ENCODE peak calls at places on chromosome 21, in seven cellular contexts. One of them, this sample, is unnamed.

GRCh38 chr21:32329331-32329730 is 30.7 kb downstream of the MRAP start:
- DNase-seq in brain microvascular endothelial cell: no peak
- DNase-seq in CD8-positive, alpha-beta T cell: no peak
- DNase-seq in adrenal gland: peak
- DNase-seq in prostate gland: no peak
- DNase-seq in activated B cell treated with CpG ODN at 0.5 μM for 24 hours: no peak
- DNase-seq in GM20000: no peak
- DNase-seq in this sample: no peak

GRCh38 chr21:17679002-17679600 is 66.4 kb upstream of the BTG3 start:
- DNase-seq in CD8-positive, alpha-beta T cell: no peak
- DNase-seq in activated B cell treated with CpG ODN at 0.5 μM for 24 hours: no peak
- DNase-seq in brain microvascular endothelial cell: peak
- DNase-seq in prostate gland: peak
- DNase-seq in adrenal gland: no peak
- DNase-seq in GM20000: peak
- DNase-seq in this sample: no peak

GRCh38 chr21:38219049-38219628 is 37.7 kb upstream of the KCNJ15 start:
- DNase-seq in GM20000: peak
- DNase-seq in CD8-positive, alpha-beta T cell: peak
- DNase-seq in activated B cell treated with CpG ODN at 0.5 μM for 24 hours: no peak
- DNase-seq in brain microvascular endothelial cell: peak
- DNase-seq in prostate gland: peak
- DNase-seq in adrenal gland: peak
- DNase-seq in this sample: peak

GRCh38 chr21:17454315-17455027 is 58.4 kb upstream of the CXADR start:
- DNase-seq in CD8-positive, alpha-beta T cell: no peak
- DNase-seq in brain microvascular endothelial cell: peak
- DNase-seq in prostate gland: no peak
- DNase-seq in adrenal gland: peak
- DNase-seq in activated B cell treated with CpG ODN at 0.5 μM for 24 hours: no peak
- DNase-seq in GM20000: peak
- DNase-seq in this sample: no peak

GRCh38 chr21:44326716-44327602 is 12.2 kb downstream of the CFAP410 start:
- DNase-seq in adrenal gland: no peak
- DNase-seq in activated B cell treated with CpG ODN at 0.5 μM for 24 hours: no peak
- DNase-seq in prostate gland: no peak
- DNase-seq in CD8-positive, alpha-beta T cell: no peak
- DNase-seq in brain microvascular endothelial cell: no peak
- DNase-seq in GM20000: no peak
- DNase-seq in this sample: no peak

GRCh38 chr21:46091118-46091517 is 6.8 kb upstream of the COL6A2 start:
- DNase-seq in activated B cell treated with CpG ODN at 0.5 μM for 24 hours: no peak
- DNase-seq in brain microvascular endothelial cell: no peak
- DNase-seq in GM20000: no peak
- DNase-seq in adrenal gland: no peak
- DNase-seq in CD8-positive, alpha-beta T cell: no peak
- DNase-seq in prostate gland: no peak
- DNase-seq in this sample: no peak

GRCh38 chr21:39319251-39319756 is 5.9 kb upstream of the BRWD1 start:
- DNase-seq in adrenal gland: peak
- DNase-seq in CD8-positive, alpha-beta T cell: no peak
- DNase-seq in GM20000: no peak
- DNase-seq in brain microvascular endothelial cell: no peak
- DNase-seq in prostate gland: no peak
- DNase-seq in activated B cell treated with CpG ODN at 0.5 μM for 24 hours: no peak
- DNase-seq in this sample: no peak

GRCh38 chr21:14962217-14962616 is 102.6 kb downstream of the NRIP1 start:
- DNase-seq in activated B cell treated with CpG ODN at 0.5 μM for 24 hours: no peak
- DNase-seq in prostate gland: no peak
- DNase-seq in adrenal gland: no peak
- DNase-seq in CD8-positive, alpha-beta T cell: no peak
- DNase-seq in GM20000: no peak
- DNase-seq in brain microvascular endothelial cell: no peak
- DNase-seq in this sample: no peak

GRCh38 chr21:44375281-44375651 is 21.8 kb downstream of the TRPM2 start:
- DNase-seq in brain microvascular endothelial cell: no peak
- DNase-seq in adrenal gland: peak
- DNase-seq in GM20000: no peak
- DNase-seq in CD8-positive, alpha-beta T cell: peak
- DNase-seq in prostate gland: no peak
- DNase-seq in activated B cell treated with CpG ODN at 0.5 μM for 24 hours: no peak
- DNase-seq in this sample: peak

GRCh38 chr21:43727571-43728466 is 8.9 kb downstream of the PDXK start:
- DNase-seq in prostate gland: no peak
- DNase-seq in GM20000: no peak
- DNase-seq in adrenal gland: peak
- DNase-seq in CD8-positive, alpha-beta T cell: no peak
- DNase-seq in brain microvascular endothelial cell: no peak
- DNase-seq in activated B cell treated with CpG ODN at 0.5 μM for 24 hours: no peak
- DNase-seq in this sample: no peak

GRCh38 chr21:45256912-45257672 is 30.6 kb downstream of the POFUT2 start:
- DNase-seq in GM20000: peak
- DNase-seq in prostate gland: no peak
- DNase-seq in CD8-positive, alpha-beta T cell: no peak
- DNase-seq in brain microvascular endothelial cell: no peak
- DNase-seq in adrenal gland: no peak
- DNase-seq in activated B cell treated with CpG ODN at 0.5 μM for 24 hours: peak
- DNase-seq in this sample: no peak

GRCh38 chr21:46550511-46550941 is 54.4 kb downstream of the S100B start:
- DNase-seq in CD8-positive, alpha-beta T cell: peak
- DNase-seq in GM20000: no peak
- DNase-seq in activated B cell treated with CpG ODN at 0.5 μM for 24 hours: no peak
- DNase-seq in adrenal gland: no peak
- DNase-seq in prostate gland: no peak
- DNase-seq in brain microvascular endothelial cell: no peak
- DNase-seq in this sample: no peak

GRCh38 chr21:29130234-29130993 is at the start of gene MAP3K7CL:
- DNase-seq in prostate gland: no peak
- DNase-seq in adrenal gland: peak
- DNase-seq in CD8-positive, alpha-beta T cell: no peak
- DNase-seq in brain microvascular endothelial cell: peak
- DNase-seq in activated B cell treated with CpG ODN at 0.5 μM for 24 hours: no peak
- DNase-seq in GM20000: no peak
- DNase-seq in this sample: no peak

GRCh38 chr21:15060776-15061175 is 4.0 kb downstream of the NRIP1 start:
- DNase-seq in CD8-positive, alpha-beta T cell: no peak
- DNase-seq in GM20000: no peak
- DNase-seq in adrenal gland: no peak
- DNase-seq in activated B cell treated with CpG ODN at 0.5 μM for 24 hours: no peak
- DNase-seq in brain microvascular endothelial cell: peak
- DNase-seq in prostate gland: no peak
- DNase-seq in this sample: no peak

GRCh38 chr21:43278766-43279577 is 110.2 kb downstream of the CRYAA start:
- DNase-seq in GM20000: no peak
- DNase-seq in activated B cell treated with CpG ODN at 0.5 μM for 24 hours: no peak
- DNase-seq in adrenal gland: no peak
- DNase-seq in CD8-positive, alpha-beta T cell: no peak
- DNase-seq in prostate gland: no peak
- DNase-seq in brain microvascular endothelial cell: no peak
- DNase-seq in this sample: no peak

GRCh38 chr21:30448514-30448913 is 8.4 kb downstream of the KRTAP15-1 start:
- DNase-seq in GM20000: no peak
- DNase-seq in prostate gland: no peak
- DNase-seq in activated B cell treated with CpG ODN at 0.5 μM for 24 hours: no peak
- DNase-seq in CD8-positive, alpha-beta T cell: no peak
- DNase-seq in brain microvascular endothelial cell: no peak
- DNase-seq in adrenal gland: no peak
- DNase-seq in this sample: no peak

GRCh38 chr21:30446969-30447368 is 6.9 kb downstream of the KRTAP15-1 start:
- DNase-seq in adrenal gland: no peak
- DNase-seq in CD8-positive, alpha-beta T cell: no peak
- DNase-seq in GM20000: no peak
- DNase-seq in prostate gland: no peak
- DNase-seq in brain microvascular endothelial cell: no peak
- DNase-seq in activated B cell treated with CpG ODN at 0.5 μM for 24 hours: no peak
- DNase-seq in this sample: no peak

GRCh38 chr21:30439975-30440374 is at the start of gene KRTAP15-1:
- DNase-seq in prostate gland: no peak
- DNase-seq in CD8-positive, alpha-beta T cell: no peak
- DNase-seq in GM20000: no peak
- DNase-seq in adrenal gland: no peak
- DNase-seq in activated B cell treated with CpG ODN at 0.5 μM for 24 hours: no peak
- DNase-seq in brain microvascular endothelial cell: no peak
- DNase-seq in this sample: no peak

GRCh38 chr21:30443226-30443625 is 3.2 kb downstream of the KRTAP15-1 start:
- DNase-seq in CD8-positive, alpha-beta T cell: no peak
- DNase-seq in prostate gland: no peak
- DNase-seq in activated B cell treated with CpG ODN at 0.5 μM for 24 hours: no peak
- DNase-seq in GM20000: no peak
- DNase-seq in brain microvascular endothelial cell: no peak
- DNase-seq in adrenal gland: no peak
- DNase-seq in this sample: no peak

DNA sequence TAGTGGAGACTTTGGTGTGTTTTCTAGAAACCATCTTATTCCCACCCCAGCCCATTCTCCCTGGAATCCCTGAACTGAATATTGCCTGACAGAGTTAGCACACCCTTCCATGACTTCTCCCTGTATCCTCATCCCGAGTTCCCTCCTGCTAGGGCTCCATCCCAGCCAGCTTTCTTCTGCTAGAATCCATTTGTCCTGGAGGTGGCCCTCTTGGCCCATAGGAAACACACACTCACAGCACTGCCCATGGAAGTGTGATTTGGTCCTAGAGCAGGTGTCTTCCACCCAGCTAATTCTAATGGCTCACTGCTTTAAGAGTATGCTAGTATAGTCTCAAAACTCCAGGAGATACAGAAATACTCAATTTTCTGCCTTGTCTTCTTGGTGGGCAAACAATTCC is 4.1 kb downstream of the KRTAP15-1 start:
- DNase-seq in CD8-positive, alpha-beta T cell: no peak
- DNase-seq in GM20000: no peak
- DNase-seq in adrenal gland: no peak
- DNase-seq in prostate gland: no peak
- DNase-seq in activated B cell treated with CpG ODN at 0.5 μM for 24 hours: no peak
- DNase-seq in brain microvascular endothelial cell: no peak
- DNase-seq in this sample: no peak
- TF ChIP-seq CTCF in CD8-positive, alpha-beta T cell: no peak
- TF ChIP-seq CTCF in GM20000: no peak
- TF ChIP-seq CTCF in adrenal gland: no peak
- TF ChIP-seq CTCF in prostate gland: no peak
- TF ChIP-seq CTCF in activated B cell treated with CpG ODN at 0.5 μM for 24 hours: no peak
- TF ChIP-seq CTCF in brain microvascular endothelial cell: no peak
- TF ChIP-seq CTCF in this sample: no peak

DNA sequence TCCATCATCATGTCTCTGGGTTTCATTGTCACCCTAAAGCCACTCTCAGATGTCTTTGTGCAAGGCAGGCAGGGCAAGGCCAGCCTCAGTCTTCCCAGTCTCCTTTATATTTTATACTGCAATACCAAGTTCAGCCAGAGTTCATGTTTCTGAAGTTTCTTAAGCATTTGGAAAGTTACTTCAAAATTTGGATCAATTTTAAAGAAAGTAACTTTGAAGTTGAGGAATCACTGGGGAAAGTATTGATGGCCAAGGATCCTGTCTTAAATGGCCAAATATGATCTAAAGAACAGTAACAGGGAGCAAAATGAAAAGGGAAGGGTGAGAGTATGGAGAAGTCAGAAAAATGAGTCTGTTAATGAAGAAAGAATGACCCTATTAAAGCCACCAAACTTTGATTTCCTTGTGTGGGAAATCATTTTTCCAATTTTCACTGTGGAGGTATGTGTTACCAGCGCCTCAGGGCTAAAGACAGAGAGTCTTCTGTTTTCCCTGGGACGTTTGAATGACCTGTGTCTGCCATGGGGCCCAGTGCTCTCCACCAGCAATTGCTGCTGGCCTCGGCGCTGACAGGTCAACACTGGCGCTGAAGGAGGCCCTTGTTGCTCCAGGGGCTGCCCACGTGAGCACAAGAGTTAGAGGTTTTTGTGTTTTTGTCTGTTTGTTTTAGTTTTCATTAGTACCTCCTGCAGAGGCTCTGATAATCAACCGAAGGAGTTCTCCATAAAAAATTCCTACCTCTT is 93.9 kb downstream of the ATP5PO start:
- DNase-seq in GM20000: no peak
- DNase-seq in brain microvascular endothelial cell: no peak
- DNase-seq in CD8-positive, alpha-beta T cell: no peak
- DNase-seq in prostate gland: no peak
- DNase-seq in activated B cell treated with CpG ODN at 0.5 μM for 24 hours: no peak
- DNase-seq in adrenal gland: no peak
- DNase-seq in this sample: no peak
- TF ChIP-seq CTCF in GM20000: no peak
- TF ChIP-seq CTCF in brain microvascular endothelial cell: no peak
- TF ChIP-seq CTCF in CD8-positive, alpha-beta T cell: no peak
- TF ChIP-seq CTCF in prostate gland: no peak
- TF ChIP-seq CTCF in activated B cell treated with CpG ODN at 0.5 μM for 24 hours: no peak
- TF ChIP-seq CTCF in adrenal gland: no peak
- TF ChIP-seq CTCF in this sample: no peak

DNA sequence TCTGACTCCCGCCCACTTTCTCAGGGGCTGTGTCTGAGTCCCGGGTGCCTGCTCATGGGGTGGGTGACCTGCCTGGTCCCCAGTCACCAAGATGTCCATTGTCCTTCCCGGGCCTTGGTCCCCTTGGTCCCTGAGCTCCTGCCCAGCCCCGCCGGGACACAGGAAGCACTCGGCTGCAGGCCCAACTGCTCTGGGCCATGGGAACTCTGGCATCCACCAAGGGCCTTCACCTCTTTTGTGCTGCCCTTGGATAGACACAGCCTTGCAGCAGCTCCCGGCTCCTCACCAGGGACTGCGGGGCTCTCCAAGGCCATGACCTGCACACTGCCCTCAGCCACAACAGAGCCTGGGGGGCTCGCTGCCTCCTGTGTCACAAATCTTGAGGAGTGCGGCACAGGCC is 22.1 kb upstream of the MX1 start:
- DNase-seq in prostate gland: no peak
- DNase-seq in adrenal gland: no peak
- DNase-seq in GM20000: no peak
- DNase-seq in brain microvascular endothelial cell: no peak
- DNase-seq in activated B cell treated with CpG ODN at 0.5 μM for 24 hours: no peak
- DNase-seq in CD8-positive, alpha-beta T cell: no peak
- DNase-seq in this sample: no peak
- TF ChIP-seq CTCF in prostate gland: no peak
- TF ChIP-seq CTCF in adrenal gland: no peak
- TF ChIP-seq CTCF in GM20000: no peak
- TF ChIP-seq CTCF in brain microvascular endothelial cell: no peak
- TF ChIP-seq CTCF in activated B cell treated with CpG ODN at 0.5 μM for 24 hours: no peak
- TF ChIP-seq CTCF in CD8-positive, alpha-beta T cell: no peak
- TF ChIP-seq CTCF in this sample: no peak

GRCh38 chr21:34797202-34797527 is 128.4 kb downstream of the CLIC6 start:
- DNase-seq in adrenal gland: no peak
- DNase-seq in CD8-positive, alpha-beta T cell: no peak
- DNase-seq in activated B cell treated with CpG ODN at 0.5 μM for 24 hours: no peak
- DNase-seq in GM20000: no peak
- DNase-seq in prostate gland: no peak
- DNase-seq in brain microvascular endothelial cell: no peak
- DNase-seq in this sample: no peak

GRCh38 chr21:34796518-34797201 is 127.9 kb downstream of the CLIC6 start:
- DNase-seq in CD8-positive, alpha-beta T cell: no peak
- DNase-seq in activated B cell treated with CpG ODN at 0.5 μM for 24 hours: no peak
- DNase-seq in brain microvascular endothelial cell: no peak
- DNase-seq in prostate gland: peak
- DNase-seq in GM20000: no peak
- DNase-seq in adrenal gland: no peak
- DNase-seq in this sample: no peak

GRCh38 chr21:34793471-34793870 is 124.7 kb downstream of the CLIC6 start:
- DNase-seq in GM20000: no peak
- DNase-seq in brain microvascular endothelial cell: no peak
- DNase-seq in CD8-positive, alpha-beta T cell: no peak
- DNase-seq in prostate gland: no peak
- DNase-seq in activated B cell treated with CpG ODN at 0.5 μM for 24 hours: no peak
- DNase-seq in adrenal gland: no peak
- DNase-seq in this sample: no peak

GRCh38 chr21:34794686-34795085 is 125.9 kb downstream of the CLIC6 start:
- DNase-seq in activated B cell treated with CpG ODN at 0.5 μM for 24 hours: no peak
- DNase-seq in GM20000: no peak
- DNase-seq in prostate gland: no peak
- DNase-seq in brain microvascular endothelial cell: no peak
- DNase-seq in CD8-positive, alpha-beta T cell: no peak
- DNase-seq in adrenal gland: no peak
- DNase-seq in this sample: no peak

GRCh38 chr21:34795152-34796141 is 126.7 kb downstream of the CLIC6 start:
- DNase-seq in brain microvascular endothelial cell: no peak
- DNase-seq in GM20000: no peak
- DNase-seq in CD8-positive, alpha-beta T cell: no peak
- DNase-seq in adrenal gland: peak
- DNase-seq in prostate gland: peak
- DNase-seq in activated B cell treated with CpG ODN at 0.5 μM for 24 hours: no peak
- DNase-seq in this sample: no peak
- TF ChIP-seq CTCF in brain microvascular endothelial cell: peak
- TF ChIP-seq CTCF in GM20000: no peak
- TF ChIP-seq CTCF in CD8-positive, alpha-beta T cell: no peak
- TF ChIP-seq CTCF in adrenal gland: no peak
- TF ChIP-seq CTCF in prostate gland: peak
- TF ChIP-seq CTCF in activated B cell treated with CpG ODN at 0.5 μM for 24 hours: no peak
- TF ChIP-seq CTCF in this sample: no peak

This sample was measured in CD14-positive monocyte.